ENCODE peak calls at places on chromosomes 12 and 14, in seven cellular contexts. C is left ventricle myocardium inferior, S is gastrocnemius medialis, R is K562, A is IMR-90, D is cardiac muscle cell, F is OCI-LY7. Q is an unnamed sample.

GRCh38 chr14:31964979-31965734 is 111.9 kb upstream of the ARHGAP5 start:
- DNase-seq in D (no peak), C (no peak), S (no peak), R (no peak), A (no peak), F (no peak), Q (no peak)

GRCh38 chr14:73143003-73143402 is 6.7 kb downstream of the PSEN1 start:
- DNase-seq in S (no peak), D (no peak), R (no peak), F (no peak), C (no peak), A (no peak), Q (no peak)

GRCh38 chr12:30378307-30378706 is 317.4 kb downstream of the IPO8 start:
- DNase-seq in A (no peak), R (no peak), S (no peak), C (no peak), D (no peak), F (no peak), Q (no peak)

GRCh38 chr14:98477935-98478334 is 794.1 kb downstream of the BCL11B start:
- DNase-seq in C (no peak), R (no peak), D (no peak), S (no peak), A (no peak), F (no peak), Q (no peak)

GRCh38 chr12:4272014-4272975 is 1.3 kb upstream of the CCND2 start:
- DNase-seq in R (peak), C (peak), F (peak), D (peak), A (peak), S (peak), Q (no peak)

GRCh38 chr12:45582536-45582935 is 147.0 kb upstream of the ARID2 start:
- DNase-seq in R (no peak), A (no peak), C (no peak), F (no peak), S (no peak), D (no peak), Q (no peak)

GRCh38 chr12:71476513-71476912 is 36.9 kb downstream of the LGR5 start:
- DNase-seq in F (no peak), R (no peak), C (no peak), D (no peak), A (peak), S (peak), Q (peak)

GRCh38 chr12:115402443-115403170 is 718.6 kb upstream of the TBX3 start:
- DNase-seq in A (peak), D (no peak), R (no peak), C (no peak), F (no peak), S (no peak), Q (no peak)

GRCh38 chr12:66500841-66501240 is 178.0 kb downstream of the GRIP1 start:
- DNase-seq in C (no peak), A (no peak), D (no peak), S (no peak), R (no peak), F (no peak), Q (no peak)

GRCh38 chr12:88578821-88579518 is 1.3 kb downstream of the KITLG start:
- DNase-seq in R (peak), D (peak), F (no peak), C (no peak), S (no peak), A (no peak), Q (no peak)

GRCh38 chr12:103657331-103657730 is 70.3 kb downstream of the STAB2 start:
- DNase-seq in R (no peak), S (no peak), A (peak), F (no peak), D (no peak), C (no peak), Q (no peak)

GRCh38 chr12:103441437-103442186 is 54.2 kb downstream of the C12orf42 start:
- DNase-seq in F (peak), S (no peak), A (no peak), R (no peak), D (no peak), C (no peak), Q (no peak)

GRCh38 chr12:94182971-94183701 is 34.8 kb downstream of the PLXNC1 start:
- DNase-seq in D (no peak), F (no peak), C (no peak), R (no peak), A (no peak), S (no peak), Q (no peak)

GRCh38 chr12:108066583-108067234 is 62.4 kb upstream of the WSCD2 start:
- DNase-seq in S (no peak), D (no peak), A (no peak), C (no peak), R (no peak), F (no peak), Q (no peak)

GRCh38 chr12:67366530-67367196 is 97.5 kb downstream of the CAND1 start:
- DNase-seq in R (no peak), D (no peak), S (no peak), C (no peak), F (no peak), A (peak), Q (no peak)

GRCh38 chr14:25056688-25057078 is 6.7 kb upstream of the STXBP6 start:
- DNase-seq in S (no peak), C (no peak), F (no peak), D (no peak), R (no peak), A (peak), Q (no peak)

GRCh38 chr14:36455241-36455627 is 64.8 kb downstream of the NKX2-1 start:
- DNase-seq in S (no peak), R (no peak), F (no peak), C (no peak), A (no peak), D (no peak), Q (no peak)

GRCh38 chr12:29566441-29566840 is 69.0 kb upstream of the OVCH1 start:
- DNase-seq in D (no peak), A (peak), C (no peak), R (no peak), S (no peak), F (no peak), Q (no peak)

GRCh38 chr12:29867823-29868222 is 84.1 kb upstream of the TMTC1 start:
- DNase-seq in R (no peak), A (no peak), D (no peak), F (no peak), C (no peak), S (no peak), Q (no peak)

GRCh38 chr14:50677527-50678063 is 9.5 kb upstream of the SAV1 start:
- DNase-seq in R (no peak), S (no peak), A (peak), F (peak), D (no peak), C (no peak), Q (no peak)

GRCh38 chr12:16019131-16019530 is 108.0 kb downstream of the DERA start:
- DNase-seq in F (no peak), S (no peak), D (no peak), R (no peak), C (no peak), A (peak), Q (no peak)

GRCh38 chr12:100251917-100252316 is 15.0 kb downstream of the DEPDC4 start:
- DNase-seq in A (no peak), S (no peak), C (no peak), R (no peak), D (no peak), F (no peak), Q (no peak)

GRCh38 chr14:75626857-75627256 is 33.8 kb downstream of the ERG28 start:
- DNase-seq in F (no peak), R (no peak), S (no peak), C (no peak), D (no peak), A (no peak), Q (no peak)

GRCh38 chr14:102159841-102160240 is 20.1 kb downstream of the WDR20 start:
- DNase-seq in C (no peak), R (no peak), A (no peak), S (no peak), D (no peak), F (no peak), Q (no peak)

GRCh38 chr14:48725001-48725734 is 861.0 kb downstream of the RPS29 start:
- DNase-seq in D (no peak), C (no peak), F (no peak), S (no peak), R (no peak), A (peak), Q (no peak)

GRCh38 chr12:124605150-124605549 is 37.7 kb upstream of the NCOR2 start:
- DNase-seq in D (no peak), C (no peak), F (no peak), A (no peak), R (peak), S (no peak), Q (no peak)

GRCh38 chr14:95531473-95531872 is 3.4 kb upstream of the GLRX5 start:
- DNase-seq in R (no peak), D (no peak), A (peak), C (no peak), F (no peak), S (no peak), Q (no peak)

GRCh38 chr14:68549057-68549421 is 243.8 kb downstream of the ZFP36L1 start:
- DNase-seq in A (peak), R (peak), D (no peak), F (no peak), S (peak), C (no peak), Q (no peak)

GRCh38 chr12:127162902-127163301 is 1104.1 kb upstream of the TMEM132C start:
- DNase-seq in R (peak), F (no peak), C (no peak), A (peak), D (no peak), S (no peak), Q (no peak)

GRCh38 chr12:80781313-80781712 is 64.6 kb downstream of the MYF5 start:
- DNase-seq in A (no peak), S (no peak), C (no peak), R (no peak), D (no peak), F (no peak), Q (no peak)

GRCh38 chr14:51862171-51862838 is 1.9 kb downstream of the GNG2 start:
- DNase-seq in R (no peak), D (no peak), C (no peak), A (peak), S (no peak), F (peak), Q (no peak)

GRCh38 chr12:1523558-1524050 is 70.8 kb downstream of the FBXL14 start:
- DNase-seq in D (peak), R (no peak), S (no peak), C (no peak), A (no peak), F (no peak), Q (no peak)

GRCh38 chr12:116954700-116955381 is 44.1 kb downstream of the FBXW8 start:
- DNase-seq in F (no peak), S (no peak), A (no peak), C (peak), R (no peak), D (peak), Q (no peak)

GRCh38 chr12:131692431-131692830 is 18.5 kb upstream of the SFSWAP start:
- DNase-seq in F (no peak), D (no peak), C (no peak), A (no peak), S (no peak), R (no peak), Q (no peak)

GRCh38 chr12:131693149-131693548 is 17.7 kb upstream of the SFSWAP start:
- DNase-seq in S (no peak), C (no peak), F (no peak), R (no peak), A (no peak), D (no peak), Q (no peak)

GRCh38 chr12:131695968-131696367 is 14.9 kb upstream of the SFSWAP start:
- DNase-seq in S (no peak), A (no peak), D (no peak), C (no peak), F (no peak), R (no peak), Q (no peak)

GRCh38 chr12:131690320-131690719 is 20.6 kb upstream of the SFSWAP start:
- DNase-seq in F (no peak), S (no peak), D (no peak), A (no peak), R (no peak), C (no peak), Q (no peak)

GRCh38 chr12:131694116-131694838 is 16.6 kb upstream of the SFSWAP start:
- DNase-seq in A (no peak), D (no peak), S (no peak), F (no peak), C (no peak), R (no peak), Q (no peak)
- H3K27ac ChIP-seq in A (no peak), D (no peak), S (no peak), F (no peak), C (no peak), R (no peak), Q (no peak)

GRCh38 chr12:9221476-9221875 is 13.3 kb upstream of the PZP start:
- DNase-seq in A (no peak), C (no peak), D (no peak), R (no peak), S (no peak), F (no peak), Q (no peak)
- TF ChIP-seq CTCF in A (no peak), C (no peak), D (no peak), R (no peak), S (no peak), F (no peak), Q (no peak)

GRCh38 chr14:39173198-39173597 is 1.9 kb upstream of the PNN start:
- DNase-seq in S (no peak), C (no peak), R (no peak), D (no peak), F (no peak), A (no peak), Q (no peak)

GRCh38 chr14:39169541-39169900 is 612 bp downstream of the TRAPPC6B start:
- DNase-seq in C (no peak), R (no peak), D (no peak), S (no peak), F (no peak), A (no peak), Q (no peak)

GRCh38 chr14:39168591-39168990 is 1.5 kb downstream of the TRAPPC6B start:
- DNase-seq in C (no peak), R (no peak), F (no peak), A (no peak), D (no peak), S (no peak), Q (no peak)
- H3K27ac ChIP-seq in C (no peak), R (peak), F (no peak), A (no peak), D (no peak), S (peak), Q (no peak)

DNA sequence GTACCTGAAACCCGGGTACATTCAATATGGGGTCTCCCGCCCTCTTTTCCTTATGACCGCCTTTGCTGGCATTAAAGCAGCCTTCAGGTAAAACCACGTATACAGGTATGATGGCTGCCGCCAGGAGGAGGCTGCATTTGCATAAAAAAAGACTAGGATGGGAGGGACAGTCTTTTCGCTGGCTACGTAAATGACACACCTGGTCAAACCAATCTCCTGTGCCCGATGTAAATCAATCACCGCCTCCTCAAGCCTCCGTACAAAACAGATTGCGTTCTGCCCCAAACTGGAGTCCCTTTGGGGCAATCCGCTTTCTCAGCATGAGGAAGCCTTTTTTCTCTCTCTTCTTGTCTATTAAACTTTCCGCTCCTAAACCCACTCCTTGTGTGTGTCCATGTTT is 8.1 kb upstream of the ALDH1L2 start:
- DNase-seq in D (no peak), A (no peak), F (no peak), C (no peak), R (no peak), S (no peak), Q (no peak)
- TF ChIP-seq CTCF in D (no peak), A (no peak), F (no peak), C (no peak), R (no peak), S (no peak), Q (no peak)

GRCh38 chr12:56162468-56163290 is 4.5 kb downstream of the MYL6 start:
- DNase-seq in F (no peak), A (no peak), R (no peak), S (no peak), C (no peak), D (peak), Q (no peak)
- H3K27ac ChIP-seq in F (no peak), A (no peak), R (peak), S (peak), C (peak), D (peak), Q (peak)

DNA sequence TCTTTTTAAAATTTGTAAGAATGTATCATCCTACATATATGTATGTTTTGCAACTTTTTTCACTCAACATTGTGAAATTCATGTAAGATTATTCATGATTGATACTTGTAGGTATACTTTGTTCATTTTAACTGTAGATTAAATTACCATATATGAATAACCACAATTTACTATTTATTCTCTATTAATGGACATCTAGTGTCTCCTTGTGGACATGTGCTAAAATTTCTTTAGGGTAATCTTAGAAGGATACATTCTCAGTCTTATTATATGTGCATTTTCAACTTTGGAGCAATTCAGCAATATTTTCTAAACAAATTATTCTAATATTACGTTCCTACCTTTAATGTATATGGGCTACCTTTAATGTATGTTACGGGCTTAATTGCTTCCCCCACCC is 192.4 kb downstream of the FUT8 start:
- DNase-seq in R (no peak), S (no peak), F (no peak), D (no peak), A (peak), C (no peak), Q (no peak)
- TF ChIP-seq CTCF in R (no peak), S (no peak), F (peak), D (no peak), A (peak), C (peak), Q (no peak)